ENCODE peak calls at places on chromosomes 13 and 19, in eight cellular contexts. O is T-helper 9 cell; Q is H9; C is stimulated activated CD4-positive, alpha-beta T cell treated with anti-CD3 and anti-CD28 coated beads, Interleukin-15, amount 100 ng/mL, for 48 hours; T is LNCaP clone FGC; U is fibroblast of the conjunctiva; M is natural killer cell treated with Interleukin-12 subunit alpha and Interleukin-12 subunit beta and Interleukin-15 and Interleukin-18, amount 100 ng/mL, for 72 hours; Z is iris pigment epithelial cell. G is an unnamed sample.
A peak's percentile ranks its signal among the peaks of the same experiment; 100 is the strongest.

GRCh38 chr19:5113633-5114586 is 145.0 kb downstream of the KDM4B start:
- DNase-seq in Q (no peak), M (no peak), C (no peak), Z (no peak), T (no peak), O (no peak), U (no peak), G (no peak)

GRCh38 chr19:2607712-2608601 is 94.5 kb downstream of the GNG7 start:
- DNase-seq in O (peak; percentile 71), Q (no peak), U (no peak), T (no peak), M (peak; percentile 92), C (peak; percentile 85), Z (no peak), G (peak; percentile 30)

GRCh38 chr19:8052464-8052859 is at the start of gene CCL25:
- DNase-seq in M (no peak), C (no peak), T (no peak), O (no peak), Z (no peak), U (no peak), Q (no peak), G (no peak)

GRCh38 chr13:21328201-21328600 is 130.9 kb downstream of the ZDHHC20 start:
- DNase-seq in Q (peak; percentile 65), U (no peak), M (no peak), Z (no peak), T (no peak), O (no peak), C (no peak), G (no peak)

GRCh38 chr19:51750381-51751124 is 1.1 kb downstream of the FPR1 start:
- DNase-seq in Z (peak; percentile 28), Q (no peak), T (no peak), O (no peak), C (no peak), U (no peak), M (no peak), G (no peak)

GRCh38 chr13:95411641-95412040 is 110.4 kb upstream of the ABCC4 start:
- DNase-seq in T (no peak), C (no peak), Z (no peak), M (no peak), O (no peak), U (no peak), Q (no peak), G (no peak)

GRCh38 chr19:5578094-5578846 is 10.5 kb upstream of the TINCR start:
- DNase-seq in M (peak; percentile 69), U (peak; percentile 17), Z (peak; percentile 33), C (peak; percentile 28), Q (peak; percentile 82), O (peak; percentile 77), T (no peak), G (peak; percentile 89)

GRCh38 chr13:109807345-109807744 is 21.0 kb upstream of the IRS2 start:
- DNase-seq in M (no peak), Q (no peak), Z (no peak), T (no peak), U (no peak), C (no peak), O (no peak), G (no peak)

GRCh38 chr13:86563308-86563707 is 764.1 kb upstream of the SLITRK6 start:
- DNase-seq in U (no peak), O (no peak), Z (peak; percentile 18), T (no peak), Q (no peak), M (no peak), C (no peak), G (no peak)

GRCh38 chr13:94309576-94309975 is 169.9 kb downstream of the DCT start:
- DNase-seq in M (no peak), C (no peak), Q (no peak), U (no peak), T (no peak), Z (no peak), O (no peak), G (no peak)

GRCh38 chr19:45098521-45099464 is 5.8 kb downstream of the PPP1R37 start:
- DNase-seq in O (no peak), T (no peak), U (peak; percentile 24), C (no peak), M (no peak), Q (no peak), Z (peak; percentile 51), G (no peak)

GRCh38 chr19:49890349-49891311 is 6.1 kb downstream of the IL4I1 start:
- DNase-seq in T (no peak), O (peak; percentile 71), C (peak; percentile 47), U (no peak), Q (peak; percentile 88), M (no peak), Z (no peak), G (peak; percentile 83)

GRCh38 chr19:10228925-10229324 is 2.2 kb downstream of the S1PR2 start:
- DNase-seq in M (no peak), Q (peak; percentile 66), T (no peak), O (peak; percentile 24), C (no peak), Z (no peak), U (no peak), G (peak; percentile 62)

GRCh38 chr19:16834747-16835146 is 5.5 kb downstream of the SIN3B start:
- DNase-seq in T (no peak), Z (no peak), Q (no peak), O (no peak), M (no peak), C (no peak), U (no peak), G (no peak)

GRCh38 chr19:33175886-33176669 is 18.1 kb upstream of the LRP3 start:
- DNase-seq in C (no peak), U (no peak), M (no peak), Z (peak; percentile 39), Q (no peak), T (no peak), O (no peak), G (peak; percentile 27)

GRCh38 chr13:49779721-49780120 is 12.8 kb downstream of the KPNA3 start:
- DNase-seq in O (no peak), U (no peak), Z (no peak), Q (no peak), M (no peak), T (no peak), C (no peak), G (no peak)

GRCh38 chr19:1469200-1469935 is 9.6 kb downstream of the C19orf25 start:
- DNase-seq in Z (no peak), M (no peak), Q (no peak), T (no peak), U (no peak), O (no peak), C (no peak), G (no peak)

GRCh38 chr19:15374796-15375440 is 4.7 kb downstream of the AKAP8 start:
- DNase-seq in U (no peak), Q (no peak), T (peak; percentile 58), Z (no peak), M (no peak), O (no peak), C (no peak), G (no peak)

GRCh38 chr13:32587774-32588165 is 1.5 kb downstream of the PDS5B start:
- DNase-seq in Z (peak; percentile 46), U (no peak), Q (no peak), T (no peak), M (no peak), O (no peak), C (no peak), G (no peak)

GRCh38 chr19:56633021-56633420 is 9.9 kb upstream of the SMIM17 start:
- DNase-seq in C (no peak), Q (no peak), M (no peak), T (no peak), O (no peak), Z (no peak), U (no peak), G (no peak)

GRCh38 chr13:47484564-47484963 is 516.5 kb downstream of the SUCLA2 start:
- DNase-seq in O (no peak), Q (no peak), Z (peak; percentile 59), T (no peak), C (no peak), U (peak; percentile 45), M (no peak), G (no peak)

GRCh38 chr13:38008636-38009035 is 139.1 kb upstream of the TRPC4 start:
- DNase-seq in T (peak; percentile 26), U (peak; percentile 1), Z (peak; percentile 11), Q (no peak), O (no peak), C (no peak), M (no peak), G (no peak)

GRCh38 chr13:42832341-42833153 is 51.2 kb downstream of the FAM216B start:
- DNase-seq in Z (peak; percentile 94), M (no peak), O (no peak), T (no peak), Q (no peak), C (no peak), U (peak; percentile 89), G (no peak)

GRCh38 chr13:21871302-21871862 is 200.5 kb downstream of the FGF9 start:
- DNase-seq in M (no peak), C (no peak), Q (no peak), U (no peak), O (no peak), T (no peak), Z (no peak), G (no peak)

GRCh38 chr19:46984077-46985010 is 35.3 kb upstream of the NPAS1 start:
- DNase-seq in T (no peak), O (no peak), M (peak; percentile 39), U (no peak), Q (no peak), C (no peak), Z (peak; percentile 86), G (no peak)

GRCh38 chr19:45553464-45553863 is 31.1 kb downstream of the OPA3 start:
- DNase-seq in O (no peak), U (no peak), T (no peak), C (no peak), Q (peak; percentile 87), M (no peak), Z (no peak), G (no peak)

GRCh38 chr13:75480691-75481175 is 1.2 kb downstream of the TBC1D4 start:
- DNase-seq in Q (peak; percentile 72), T (peak; percentile 88), U (no peak), O (no peak), Z (peak; percentile 44), C (no peak), M (no peak), G (peak; percentile 38)

GRCh38 chr13:66313408-66313807 is 916.7 kb downstream of the PCDH9 start:
- DNase-seq in M (no peak), C (no peak), O (no peak), T (no peak), Z (peak; percentile 54), U (no peak), Q (no peak), G (no peak)

GRCh38 chr13:45143346-45143751 is 23.0 kb downstream of the GTF2F2 start:
- DNase-seq in O (no peak), Q (no peak), Z (peak; percentile 67), T (no peak), U (no peak), M (no peak), C (no peak), G (no peak)

GRCh38 chr19:45976180-45976579 is 2.5 kb upstream of the NOVA2 start:
- DNase-seq in Z (peak; percentile 8), U (no peak), Q (no peak), T (no peak), O (no peak), M (no peak), C (no peak), G (no peak)

GRCh38 chr19:13974073-13974472 is 21.8 kb downstream of the DCAF15 start:
- DNase-seq in C (no peak), U (no peak), T (no peak), M (no peak), Q (peak; percentile 93), Z (peak; percentile 45), O (no peak), G (peak; percentile 58)

GRCh38 chr19:42528354-42529247 is at the start of gene CEACAM1:
- DNase-seq in Z (peak; percentile 43), U (no peak), T (no peak), M (no peak), Q (no peak), C (peak; percentile 9), O (peak; percentile 28), G (peak; percentile 53)

GRCh38 chr19:49393871-49394270 is 5.8 kb downstream of the KASH5 start:
- DNase-seq in U (no peak), T (no peak), C (no peak), Q (no peak), M (no peak), Z (no peak), O (no peak), G (no peak)

GRCh38 chr19:18865973-18866799 is 29.8 kb downstream of the CERS1 start:
- DNase-seq in M (no peak), Z (peak; percentile 52), T (no peak), C (peak; percentile 22), Q (peak; percentile 81), O (peak; percentile 63), U (no peak), G (peak; percentile 87)